ENCODE peak calls at places on chromosome X, in eight cellular contexts. A is fibroblast of lung, J is GM23248, H is MM.1S, X is neuronal stem cell, S is adipocyte, M is DND-41, E is PC-3. U is an unnamed sample.

GRCh38 chrX:102129473-102129872 is 4.0 kb downstream of the TCEAL2 start:
- DNase-seq in A (peak; percentile 4), J (peak; percentile 24), H (peak; percentile 34), X (no peak), S (peak; percentile 35), M (no peak), E (peak; percentile 41), U (no peak)

GRCh38 chrX:11683057-11683456 is 17.3 kb upstream of the ARHGAP6 start:
- DNase-seq in A (no peak), J (no peak), H (no peak), X (no peak), S (no peak), M (no peak), E (no peak), U (no peak)

GRCh38 chrX:116241001-116241400 is 70.5 kb downstream of the AGTR2 start:
- DNase-seq in A (peak; percentile 9), J (no peak), H (no peak), X (no peak), S (no peak), M (no peak), E (peak; percentile 55), U (no peak)

GRCh38 chrX:129726307-129727111 is 12.3 kb upstream of the XPNPEP2 start:
- DNase-seq in A (peak; percentile 69), J (peak; percentile 73), H (no peak), X (peak; percentile 47), S (peak; percentile 76), M (no peak), E (peak; percentile 82), U (no peak)

GRCh38 chrX:70026851-70027200 is 22.9 kb downstream of the AWAT2 start:
- DNase-seq in A (no peak), J (no peak), H (no peak), X (no peak), S (no peak), M (no peak), E (no peak), U (no peak)

GRCh38 chrX:13059676-13060499 is 15.5 kb upstream of the FAM9C start:
- DNase-seq in A (peak; percentile 70), J (peak; percentile 37), H (no peak), X (no peak), S (peak; percentile 21), M (no peak), E (peak; percentile 90), U (no peak)

GRCh38 chrX:19886888-19887531 is 390 bp downstream of the SH3KBP1 start:
- DNase-seq in A (no peak), J (peak; percentile 60), H (peak; percentile 7), X (no peak), S (peak; percentile 50), M (peak; percentile 38), E (peak; percentile 5), U (peak; percentile 74)

GRCh38 chrX:131816551-131817136 is 206.5 kb upstream of the STK26 start:
- DNase-seq in A (no peak), J (peak; percentile 70), H (peak; percentile 97), X (no peak), S (peak; percentile 80), M (peak; percentile 41), E (peak; percentile 83), U (peak; percentile 55)

GRCh38 chrX:122835886-122836285 is 348.2 kb upstream of the GRIA3 start:
- DNase-seq in A (no peak), J (peak; percentile 6), H (no peak), X (no peak), S (no peak), M (no peak), E (no peak), U (no peak)

GRCh38 chrX:135213200-135213844 is 38.5 kb upstream of the ETDA start:
- DNase-seq in A (no peak), J (no peak), H (no peak), X (no peak), S (no peak), M (no peak), E (no peak), U (no peak)

GRCh38 chrX:143455045-143455444 is 62.2 kb downstream of the SPANXN3 start:
- DNase-seq in A (no peak), J (no peak), H (no peak), X (no peak), S (no peak), M (no peak), E (no peak), U (no peak)

GRCh38 chrX:145405012-145405411 is 157.7 kb downstream of the SPANXN1 start:
- DNase-seq in A (peak; percentile 25), J (peak; percentile 21), H (peak; percentile 56), X (peak; percentile 21), S (peak; percentile 51), M (peak; percentile 5), E (peak; percentile 62), U (no peak)

GRCh38 chrX:10016516-10017132 is 49.5 kb downstream of the CLDN34 start:
- DNase-seq in A (peak; percentile 48), J (peak; percentile 47), H (no peak), X (no peak), S (peak; percentile 50), M (no peak), E (peak; percentile 24), U (no peak)
- H3K9ac ChIP-seq in A (peak overlapping the region; percentile 79), J (peak overlapping the region; percentile 85), H (no peak overlapping the region), X (no peak overlapping the region), S (peak overlapping the region; percentile 69), M (peak overlapping the region; percentile 58), E (peak overlapping the region; percentile 76), U (no peak overlapping the region)

GRCh38 chrX:17411189-17411588 is 36.2 kb downstream of the NHS start:
- DNase-seq in A (no peak), J (no peak), H (no peak), X (no peak), S (no peak), M (no peak), E (no peak), U (no peak)

GRCh38 chrX:17413228-17413627 is 38.2 kb downstream of the NHS start:
- DNase-seq in A (peak; percentile 94), J (peak; percentile 80), H (no peak), X (no peak), S (peak; percentile 61), M (no peak), E (peak; percentile 45), U (no peak)

GRCh38 chrX:17414057-17414658 is 39.2 kb downstream of the NHS start:
- DNase-seq in A (no peak), J (peak; percentile 32), H (no peak), X (no peak), S (no peak), M (no peak), E (no peak), U (no peak)

GRCh38 chrX:17414839-17415238 is 39.8 kb downstream of the NHS start:
- DNase-seq in A (no peak), J (no peak), H (no peak), X (no peak), S (no peak), M (no peak), E (no peak), U (peak; percentile 71)

GRCh38 chrX:17412692-17413091 is 37.7 kb downstream of the NHS start:
- DNase-seq in A (peak; percentile 80), J (peak; percentile 81), H (no peak), X (no peak), S (peak; percentile 49), M (no peak), E (peak; percentile 94), U (no peak)
- H3K9ac ChIP-seq in A (no peak overlapping the region), J (peak overlapping the region; percentile 60), H (no peak overlapping the region), X (no peak overlapping the region), S (no peak overlapping the region), M (no peak overlapping the region), E (peak overlapping the region; percentile 83), U (no peak overlapping the region)

DNA sequence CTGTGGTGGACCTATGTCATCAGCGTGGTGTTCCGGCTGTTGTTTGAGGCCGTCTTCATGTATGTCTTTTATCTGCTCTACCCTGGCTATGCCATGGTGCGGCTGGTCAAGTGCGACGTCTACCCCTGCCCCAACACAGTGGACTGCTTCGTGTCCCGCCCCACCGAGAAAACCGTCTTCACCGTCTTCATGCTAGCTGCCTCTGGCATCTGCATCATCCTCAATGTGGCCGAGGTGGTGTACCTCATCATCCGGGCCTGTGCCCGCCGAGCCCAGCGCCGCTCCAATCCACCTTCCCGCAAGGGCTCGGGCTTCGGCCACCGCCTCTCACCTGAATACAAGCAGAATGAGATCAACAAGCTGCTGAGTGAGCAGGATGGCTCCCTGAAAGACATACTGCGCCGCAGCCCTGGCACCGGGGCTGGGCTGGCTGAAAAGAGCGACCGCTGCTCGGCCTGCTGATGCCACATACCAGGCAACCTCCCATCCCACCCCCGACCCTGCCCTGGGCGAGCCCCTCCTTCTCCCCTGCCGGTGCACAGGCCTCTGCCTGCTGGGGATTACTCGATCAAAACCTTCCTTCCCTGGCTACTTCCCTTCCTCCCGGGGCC is 1.2 kb downstream of the GJB1 start:
- DNase-seq in A (no peak), J (no peak), H (no peak), X (no peak), S (no peak), M (no peak), E (no peak), U (no peak)
- H3K9ac ChIP-seq in A (no peak overlapping the region), J (no peak overlapping the region), H (no peak overlapping the region), X (peak overlapping the region; percentile 21), S (no peak overlapping the region), M (no peak overlapping the region), E (no peak overlapping the region), U (no peak overlapping the region)

DNA sequence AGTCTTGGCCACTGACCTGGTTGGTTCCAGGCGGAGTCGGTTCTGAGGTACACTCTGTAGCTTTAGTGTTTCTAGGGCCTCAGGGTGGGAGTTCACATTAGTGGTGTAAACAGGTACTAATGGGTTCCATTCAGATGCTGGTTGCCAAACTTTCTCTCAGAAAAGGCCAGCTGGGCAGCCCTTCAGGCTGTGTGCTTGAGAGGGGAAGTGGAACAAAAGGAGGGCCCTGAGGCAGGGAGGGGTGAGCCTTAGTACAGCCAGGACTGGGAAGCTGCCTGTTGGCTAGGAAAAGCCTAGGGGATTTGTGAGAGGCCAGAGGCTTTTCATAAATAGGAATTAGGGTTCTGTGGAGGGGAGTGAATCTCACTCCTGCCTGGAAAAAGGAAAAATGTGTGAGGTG is 24.9 kb downstream of the NHSL2 start:
- DNase-seq in A (no peak), J (no peak), H (no peak), X (peak; percentile 20), S (no peak), M (no peak), E (no peak), U (no peak)
- H3K9ac ChIP-seq in A (no peak overlapping the region), J (no peak overlapping the region), H (no peak overlapping the region), X (no peak overlapping the region), S (no peak overlapping the region), M (no peak overlapping the region), E (no peak overlapping the region), U (no peak overlapping the region)

GRCh38 chrX:30864383-30864785 is 24.7 kb downstream of the TAB3 start:
- DNase-seq in A (peak; percentile 3), J (no peak), H (no peak), X (no peak), S (no peak), M (no peak), E (no peak), U (no peak)
- H3K9ac ChIP-seq in A (no peak overlapping the region), J (no peak overlapping the region), H (no peak overlapping the region), X (no peak overlapping the region), S (no peak overlapping the region), M (no peak overlapping the region), E (no peak overlapping the region), U (no peak overlapping the region)

DNA sequence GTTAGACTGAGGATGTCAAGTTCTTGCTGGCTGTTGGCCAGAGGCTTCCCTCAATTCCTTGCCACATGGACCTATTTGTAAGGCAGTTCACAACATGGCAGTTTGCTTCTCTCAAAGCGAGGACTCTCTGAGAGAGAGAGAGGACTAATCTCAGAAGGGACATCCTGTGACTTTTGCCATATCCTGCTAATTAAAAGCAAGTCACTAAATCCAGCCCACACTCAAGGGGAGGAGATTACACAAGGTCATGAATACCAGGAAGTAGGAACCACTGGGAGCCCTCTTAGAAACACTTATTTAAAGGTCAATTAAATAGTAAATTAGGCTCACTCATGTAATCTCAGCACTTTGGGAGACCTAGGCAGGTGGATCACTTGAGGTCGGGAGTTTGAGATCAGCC is 38.2 kb downstream of the PPP1R2C start:
- DNase-seq in A (no peak), J (no peak), H (no peak), X (no peak), S (no peak), M (peak; percentile 10), E (no peak), U (no peak)
- H3K9ac ChIP-seq in A (no peak overlapping the region), J (no peak overlapping the region), H (no peak overlapping the region), X (no peak overlapping the region), S (no peak overlapping the region), M (no peak overlapping the region), E (no peak overlapping the region), U (no peak overlapping the region)